ENCODE peak calls at places on chromosomes 4 and X, in five cellular contexts. S, D, F, X and K are unnamed samples.

GRCh38 chrX:130654409-130654970 is 248.5 kb downstream of the ENOX2 start:
- DNase-seq in F (no peak), S (no peak), X (no peak), D (no peak), K (no peak)

GRCh38 chrX:17441965-17442364 is 67.0 kb downstream of the NHS start:
- DNase-seq in D (no peak), F (no peak), X (no peak), S (no peak), K (no peak)

GRCh38 chrX:32448945-32449344 is 762.4 kb downstream of the DMD start:
- DNase-seq in X (peak), D (no peak), S (no peak), F (no peak), K (no peak)

GRCh38 chrX:40088803-40089540 is 8.8 kb downstream of the BCOR start:
- DNase-seq in X (no peak), D (peak), F (no peak), S (no peak), K (no peak)

GRCh38 chrX:22634081-22634480 is 361.4 kb downstream of the CBLL2 start:
- DNase-seq in F (no peak), S (no peak), D (no peak), X (no peak), K (no peak)

GRCh38 chr4:185346975-185347601 is 48.6 kb downstream of the LRP2BP start:
- DNase-seq in D (no peak), F (no peak), X (no peak), S (no peak), K (no peak)

GRCh38 chr4:7324651-7325121 is 110.0 kb downstream of the PSAPL1 start:
- DNase-seq in F (peak), S (no peak), X (peak), D (peak), K (no peak)

GRCh38 chr4:142850478-142850877 is 4.4 kb upstream of the INPP4B start:
- DNase-seq in D (no peak), X (no peak), S (no peak), F (no peak), K (no peak)

GRCh38 chrX:85114171-85114570 is 110.5 kb downstream of the APOOL start:
- DNase-seq in D (no peak), F (no peak), S (no peak), X (no peak), K (no peak)

GRCh38 chr4:150087007-150087406 is 8.8 kb downstream of the DCLK2 start:
- DNase-seq in F (no peak), D (no peak), S (no peak), X (no peak), K (no peak)

GRCh38 chrX:134658421-134658896 is at the start of gene PLAC1:
- DNase-seq in X (no peak), F (no peak), S (no peak), D (no peak), K (no peak)

GRCh38 chrX:7987160-7987992 is 60.2 kb upstream of the PNPLA4 start:
- DNase-seq in D (no peak), X (no peak), F (no peak), S (no peak), K (no peak)

GRCh38 chr4:170391066-170391754 is 301.5 kb upstream of the AADAT start:
- DNase-seq in D (no peak), X (no peak), S (no peak), F (no peak), K (no peak)